ENCODE peak calls at places on chromosomes 4 and X, in eight cellular contexts. B is H7; X is activated T-cell treated with anti-CD3 and anti-CD28 coated beads for 24 hours; O is stimulated activated CD4-positive, alpha-beta T cell treated with anti-CD3 and anti-CD28 coated beads, Interleukin-15, amount 100 ng/mL, for 24 hours; G is fibroblast of lung; K is HEK293T; P is neural crest cell; D is NCI-H524. M is an unnamed sample.

GRCh38 chrX:65688403-65688881 is 21.0 kb downstream of the MSN start:
- DNase-seq in B (no peak), X (no peak), O (no peak), G (peak), K (no peak), P (no peak), D (no peak), M (peak)

GRCh38 chr4:31349907-31350306 is 629.7 kb downstream of the PCDH7 start:
- DNase-seq in B (no peak), X (no peak), O (no peak), G (no peak), K (no peak), P (no peak), D (no peak), M (no peak)

GRCh38 chr4:89469930-89470375 is 162.4 kb upstream of the GPRIN3 start:
- DNase-seq in B (no peak), X (peak), O (peak), G (peak), K (no peak), P (no peak), D (no peak), M (peak)

GRCh38 chr4:76767983-76768382 is 130.0 kb downstream of the SOWAHB start:
- DNase-seq in B (no peak), X (no peak), O (no peak), G (no peak), K (no peak), P (no peak), D (no peak), M (no peak)

GRCh38 chrX:20720954-20721626 is 454.4 kb upstream of the RPS6KA3 start:
- DNase-seq in B (no peak), X (no peak), O (no peak), G (no peak), K (no peak), P (no peak), D (no peak), M (no peak)

GRCh38 chr4:3783691-3784306 is 17.6 kb downstream of the ADRA2C start:
- DNase-seq in B (peak), X (no peak), O (peak), G (no peak), K (peak), P (peak), D (no peak), M (no peak)

GRCh38 chr4:137961051-137961438 is 281.1 kb downstream of the SLC7A11 start:
- DNase-seq in B (no peak), X (no peak), O (no peak), G (peak), K (no peak), P (no peak), D (no peak), M (peak)

GRCh38 chrX:77431227-77431626 is 16.0 kb upstream of the FGF16 start:
- DNase-seq in B (no peak), X (no peak), O (no peak), G (peak), K (no peak), P (no peak), D (peak), M (no peak)

GRCh38 chrX:70960728-70961127 is 29.8 kb upstream of the SLC7A3 start:
- DNase-seq in B (no peak), X (no peak), O (no peak), G (no peak), K (no peak), P (no peak), D (no peak), M (no peak)

GRCh38 chrX:3581609-3582108 is 131.8 kb downstream of the PRKX start:
- DNase-seq in B (no peak), X (no peak), O (no peak), G (no peak), K (no peak), P (no peak), D (no peak), M (no peak)

GRCh38 chr4:122706511-122706910 is 26.0 kb upstream of the BBS12 start:
- DNase-seq in B (no peak), X (no peak), O (no peak), G (no peak), K (no peak), P (no peak), D (no peak), M (no peak)

GRCh38 chr4:154044118-154044517 is 255.2 kb upstream of the SFRP2 start:
- DNase-seq in B (no peak), X (no peak), O (no peak), G (no peak), K (no peak), P (no peak), D (no peak), M (peak)

GRCh38 chr4:112422644-112423043 is 93.3 kb downstream of the NEUROG2 start:
- DNase-seq in B (no peak), X (no peak), O (no peak), G (no peak), K (no peak), P (no peak), D (no peak), M (no peak)

GRCh38 chrX:49230500-49231232 is 2.5 kb downstream of the CACNA1F start:
- DNase-seq in B (peak), X (peak), O (peak), G (no peak), K (no peak), P (no peak), D (no peak), M (no peak)

GRCh38 chrX:19709812-19710518 is 177.4 kb downstream of the SH3KBP1 start:
- DNase-seq in B (no peak), X (no peak), O (no peak), G (peak), K (no peak), P (no peak), D (no peak), M (peak)

GRCh38 chrX:132909643-132910042 is 48.8 kb downstream of the HS6ST2 start:
- DNase-seq in B (no peak), X (no peak), O (no peak), G (peak), K (no peak), P (no peak), D (no peak), M (peak)

GRCh38 chrX:148417934-148418333 is 82.5 kb upstream of the AFF2 start:
- DNase-seq in B (no peak), X (no peak), O (no peak), G (no peak), K (no peak), P (no peak), D (no peak), M (peak)

GRCh38 chr4:74543983-74544382 is 99.0 kb downstream of the AREG start:
- DNase-seq in B (no peak), X (no peak), O (no peak), G (peak), K (no peak), P (no peak), D (no peak), M (no peak)

GRCh38 chr4:123701046-123701445 is 304.5 kb downstream of the SPRY1 start:
- DNase-seq in B (no peak), X (no peak), O (no peak), G (peak), K (no peak), P (no peak), D (no peak), M (no peak)

GRCh38 chr4:41432889-41433288 is 105.1 kb upstream of the LIMCH1 start:
- DNase-seq in B (peak), X (no peak), O (no peak), G (peak), K (no peak), P (no peak), D (peak), M (peak)

GRCh38 chr4:74658114-74658513 is 136.2 kb downstream of the BTC start:
- DNase-seq in B (no peak), X (no peak), O (no peak), G (no peak), K (no peak), P (no peak), D (no peak), M (no peak)

GRCh38 chr4:79983431-79983830 is 89.6 kb downstream of the ANTXR2 start:
- DNase-seq in B (no peak), X (no peak), O (no peak), G (no peak), K (no peak), P (no peak), D (no peak), M (no peak)

GRCh38 chr4:181536196-181536746 is 706.9 kb upstream of the TENM3 start:
- DNase-seq in B (no peak), X (no peak), O (no peak), G (no peak), K (no peak), P (no peak), D (no peak), M (no peak)

GRCh38 chrX:149860445-149860844 is 20.5 kb upstream of the MAGEA8 start:
- DNase-seq in B (no peak), X (no peak), O (no peak), G (no peak), K (no peak), P (no peak), D (no peak), M (no peak)

GRCh38 chr4:4384837-4385236 is 2.1 kb upstream of the NSG1 start:
- DNase-seq in B (peak), X (no peak), O (peak), G (no peak), K (peak), P (no peak), D (no peak), M (peak)

GRCh38 chr4:184416913-184417734 is 57.2 kb downstream of the IRF2 start:
- DNase-seq in B (no peak), X (peak), O (peak), G (peak), K (no peak), P (no peak), D (no peak), M (peak)

GRCh38 chr4:53592686-53593641 is 1.7 kb upstream of the LNX1 start:
- DNase-seq in B (peak), X (no peak), O (no peak), G (no peak), K (no peak), P (no peak), D (no peak), M (peak)

GRCh38 chrX:40303256-40304077 is 205.7 kb upstream of the BCOR start:
- DNase-seq in B (no peak), X (no peak), O (peak), G (no peak), K (no peak), P (no peak), D (no peak), M (no peak)

GRCh38 chr4:187204389-187204920 is 480.8 kb upstream of the FAT1 start:
- DNase-seq in B (no peak), X (no peak), O (no peak), G (no peak), K (no peak), P (peak), D (no peak), M (peak)

GRCh38 chr4:119549639-119550038 is 79.0 kb downstream of the PDE5A start:
- DNase-seq in B (no peak), X (no peak), O (no peak), G (no peak), K (no peak), P (no peak), D (no peak), M (no peak)

GRCh38 chrX:13759152-13759718 is 24.7 kb downstream of the OFD1 start:
- DNase-seq in B (no peak), X (no peak), O (no peak), G (no peak), K (no peak), P (no peak), D (no peak), M (no peak)

GRCh38 chr4:147326581-147326980 is 154.3 kb upstream of the EDNRA start:
- DNase-seq in B (no peak), X (no peak), O (no peak), G (peak), K (no peak), P (no peak), D (no peak), M (no peak)

GRCh38 chr4:94256144-94256783 is 48.6 kb downstream of the SMARCAD1 start:
- DNase-seq in B (no peak), X (no peak), O (no peak), G (no peak), K (no peak), P (no peak), D (no peak), M (no peak)

GRCh38 chr4:174222266-174222872 is 61.1 kb downstream of the FBXO8 start:
- DNase-seq in B (peak), X (no peak), O (no peak), G (peak), K (peak), P (no peak), D (no peak), M (peak)

M was measured in mammary epithelial cell.